ENCODE peak calls at places on chromosomes 13 and 19, in seven cellular contexts. L is stimulated activated CD4-positive, alpha-beta T cell treated with anti-CD3 and anti-CD28 coated beads, Interleukin-1b, Interleukin-23, amount 100 ng/mL, for 48 hours; G is Calu3; R is GM10248; U is fibroblast of the conjunctiva; M is amniotic stem cell; D is Caco-2. Q is an unnamed sample.

GRCh38 chr19:13164370-13165090 is 14.3 kb downstream of the IER2 start:
- DNase-seq in L (peak), G (peak), R (no peak), U (no peak), M (no peak), D (peak), Q (no peak)

GRCh38 chr19:12766051-12766521 is 9.3 kb downstream of the HOOK2 start:
- DNase-seq in L (peak), G (no peak), R (peak), U (no peak), M (no peak), D (peak), Q (peak)

GRCh38 chr19:39145180-39145953 is 19.8 kb downstream of the PAK4 start:
- DNase-seq in L (no peak), G (no peak), R (no peak), U (no peak), M (no peak), D (no peak), Q (no peak)

GRCh38 chr13:32164622-32165268 is 133.2 kb downstream of the FRY start:
- DNase-seq in L (peak), G (peak), R (peak), U (peak), M (peak), D (peak), Q (peak)

GRCh38 chr13:99558570-99559180 is 57.4 kb downstream of the TM9SF2 start:
- DNase-seq in L (no peak), G (no peak), R (no peak), U (no peak), M (no peak), D (no peak), Q (no peak)

GRCh38 chr19:47161876-47162489 is 31.3 kb downstream of the SAE1 start:
- DNase-seq in L (no peak), G (no peak), R (no peak), U (peak), M (no peak), D (no peak), Q (no peak)

GRCh38 chr19:34841780-34842179 is 68.8 kb upstream of the ZNF599 start:
- DNase-seq in L (no peak), G (no peak), R (no peak), U (no peak), M (no peak), D (no peak), Q (no peak)

GRCh38 chr19:33347300-33347699 is 26.2 kb upstream of the CEBPG start:
- DNase-seq in L (no peak), G (no peak), R (no peak), U (no peak), M (no peak), D (no peak), Q (no peak)

GRCh38 chr13:34751044-34751443 is 191.0 kb upstream of the NBEA start:
- DNase-seq in L (no peak), G (no peak), R (no peak), U (no peak), M (no peak), D (no peak), Q (no peak)

GRCh38 chr13:109938255-109938936 is 152.0 kb upstream of the IRS2 start:
- DNase-seq in L (no peak), G (no peak), R (no peak), U (peak), M (peak), D (no peak), Q (peak)

GRCh38 chr19:51751655-51752054 is at the start of gene FPR1:
- DNase-seq in L (no peak), G (peak), R (no peak), U (no peak), M (no peak), D (no peak), Q (peak)

GRCh38 chr19:45146716-45147337 is 14.0 kb downstream of the NKPD1 start:
- DNase-seq in L (no peak), G (no peak), R (no peak), U (no peak), M (no peak), D (no peak), Q (no peak)

GRCh38 chr13:80224468-80224867 is 116.5 kb downstream of the SPRY2 start:
- DNase-seq in L (no peak), G (no peak), R (no peak), U (no peak), M (no peak), D (no peak), Q (no peak)

GRCh38 chr19:2087621-2088100 is 8.5 kb downstream of the MOB3A start:
- DNase-seq in L (no peak), G (no peak), R (peak), U (no peak), M (no peak), D (no peak), Q (no peak)

GRCh38 chr19:31307270-31307669 is 42.0 kb downstream of the TSHZ3 start:
- DNase-seq in L (no peak), G (no peak), R (no peak), U (no peak), M (no peak), D (no peak), Q (no peak)

GRCh38 chr19:4206818-4207484 is 22.4 kb upstream of the EBI3 start:
- DNase-seq in L (no peak), G (peak), R (no peak), U (no peak), M (no peak), D (no peak), Q (no peak)

GRCh38 chr13:24511824-24512207 is 762 bp downstream of the PARP4 start:
- DNase-seq in L (no peak), G (no peak), R (no peak), U (no peak), M (no peak), D (no peak), Q (no peak)

GRCh38 chr13:99981115-99982020 is at the start of gene ZIC2:
- DNase-seq in L (no peak), G (peak), R (no peak), U (peak), M (no peak), D (peak), Q (no peak)

GRCh38 chr13:98664047-98664446 is 87.1 kb upstream of the STK24 start:
- DNase-seq in L (peak), G (peak), R (no peak), U (peak), M (peak), D (no peak), Q (peak)

GRCh38 chr19:35442091-35442490 is 6.0 kb upstream of the FFAR2 start:
- DNase-seq in L (no peak), G (no peak), R (no peak), U (no peak), M (no peak), D (no peak), Q (no peak)

GRCh38 chr13:104408733-104409132 is 1342.5 kb upstream of the SLC10A2 start:
- DNase-seq in L (no peak), G (no peak), R (no peak), U (no peak), M (no peak), D (no peak), Q (no peak)

GRCh38 chr19:41128692-41129091 is 14.5 kb downstream of the CYP2F1 start:
- DNase-seq in L (no peak), G (no peak), R (no peak), U (no peak), M (no peak), D (no peak), Q (no peak)

GRCh38 chr13:110387451-110388140 is 80.5 kb downstream of the COL4A2 start:
- DNase-seq in L (peak), G (no peak), R (peak), U (no peak), M (no peak), D (no peak), Q (no peak)

GRCh38 chr13:75870397-75870801 is 234.3 kb downstream of the LMO7 start:
- DNase-seq in L (no peak), G (no peak), R (peak), U (no peak), M (no peak), D (peak), Q (peak)

GRCh38 chr19:35077411-35078223 is 36.1 kb downstream of the HPN start:
- DNase-seq in L (no peak), G (no peak), R (no peak), U (no peak), M (no peak), D (no peak), Q (no peak)

GRCh38 chr19:47035127-47035494 is 13.3 kb downstream of the TMEM160 start:
- DNase-seq in L (no peak), G (no peak), R (no peak), U (no peak), M (no peak), D (peak), Q (no peak)

GRCh38 chr19:55179570-55180484 is at the start of gene SYT5:
- DNase-seq in L (peak), G (peak), R (peak), U (no peak), M (no peak), D (peak), Q (no peak)

GRCh38 chr13:30429721-30430694 is 7.7 kb downstream of the UBE2L5 start:
- DNase-seq in L (peak), G (peak), R (peak), U (peak), M (peak), D (no peak), Q (peak)

GRCh38 chr13:28568286-28568685 is 73.4 kb upstream of the FLT1 start:
- DNase-seq in L (no peak), G (no peak), R (no peak), U (no peak), M (no peak), D (no peak), Q (no peak)

GRCh38 chr19:48964205-48965032 is 690 bp upstream of the FTL start:
- DNase-seq in L (peak), G (peak), R (no peak), U (no peak), M (no peak), D (peak), Q (no peak)

GRCh38 chr13:111952814-111953213 is 114.1 kb upstream of the SOX1 start:
- DNase-seq in L (no peak), G (no peak), R (no peak), U (no peak), M (no peak), D (no peak), Q (no peak)

GRCh38 chr13:54175470-54175869 is 1146.9 kb downstream of the OLFM4 start:
- DNase-seq in L (no peak), G (no peak), R (no peak), U (no peak), M (no peak), D (no peak), Q (no peak)